ENCODE peak calls at places on chromosomes 5 and 9, in four cellular contexts. E is foreskin fibroblast, C is fibroblast of villous mesenchyme, I is AG10803. W is an unnamed sample.

GRCh38 chr5:110469486-110469885 is 257.0 kb downstream of the TMEM232 start:
- DNase-seq in E (no peak), C (no peak), I (no peak), W (no peak)

GRCh38 chr5:961002-961710 is 47.4 kb upstream of the NKD2 start:
- DNase-seq in E (no peak), C (no peak), I (no peak), W (no peak)

GRCh38 chr5:132059043-132059695 is 1.3 kb upstream of the IL3 start:
- DNase-seq in E (no peak), C (no peak), I (no peak), W (no peak)

GRCh38 chr9:111253742-111254437 is 76.1 kb downstream of the OR2K2 start:
- DNase-seq in E (no peak), C (no peak), I (no peak), W (no peak)

GRCh38 chr5:61019642-61020041 is 74.6 kb downstream of the NDUFAF2 start:
- DNase-seq in E (no peak), C (no peak), I (no peak), W (peak)

GRCh38 chr5:75601567-75601966 is 9.7 kb upstream of the ANKDD1B start:
- DNase-seq in E (no peak), C (no peak), I (no peak), W (no peak)

GRCh38 chr9:71876829-71877228 is 34.2 kb downstream of the ABHD17B start:
- DNase-seq in E (no peak), C (no peak), I (no peak), W (no peak)

GRCh38 chr9:92191801-92192200 is 76.6 kb upstream of the SPTLC1 start:
- DNase-seq in E (peak), C (peak), I (peak), W (peak)

GRCh38 chr9:76302947-76303550 is 91.2 kb downstream of the RFK start:
- DNase-seq in E (peak), C (peak), I (peak), W (peak)

GRCh38 chr5:10607023-10607665 is 43.3 kb downstream of the ANKRD33B start:
- DNase-seq in E (peak), C (no peak), I (no peak), W (peak)

GRCh38 chr5:124948754-124949275 is 202.4 kb upstream of the ZNF608 start:
- DNase-seq in E (no peak), C (no peak), I (no peak), W (no peak)

GRCh38 chr9:3880851-3881250 is 355.1 kb upstream of the RFX3 start:
- DNase-seq in E (peak), C (peak), I (peak), W (peak)

GRCh38 chr9:127523312-127523851 is 72.1 kb downstream of the LRSAM1 start:
- DNase-seq in E (peak), C (no peak), I (peak), W (peak)

GRCh38 chr5:1937590-1937989 is 54.9 kb upstream of the IRX4 start:
- DNase-seq in E (no peak), C (no peak), I (no peak), W (no peak)

GRCh38 chr9:136907011-136907914 is 20.9 kb downstream of the TRAF2 start:
- DNase-seq in E (no peak), C (no peak), I (no peak), W (no peak)

GRCh38 chr5:67301285-67301904 is 104.8 kb upstream of the CD180 start:
- DNase-seq in E (peak), C (peak), I (peak), W (peak)

GRCh38 chr5:129345213-129345925 is 114.7 kb upstream of the ADAMTS19 start:
- DNase-seq in E (no peak), C (no peak), I (no peak), W (no peak)

GRCh38 chr9:82495884-82496777 is 507.6 kb downstream of the SPATA31D1 start:
- DNase-seq in E (no peak), C (no peak), I (no peak), W (no peak)

GRCh38 chr5:133405275-133406034 is 206.9 kb downstream of the FSTL4 start:
- DNase-seq in E (no peak), C (no peak), I (no peak), W (no peak)

GRCh38 chr5:55303238-55303690 is 4.2 kb downstream of the DHX29 start:
- DNase-seq in E (peak), C (peak), I (peak), W (peak)

GRCh38 chr9:107485451-107486043 is 4.0 kb downstream of the KLF4 start:
- DNase-seq in E (peak), C (no peak), I (no peak), W (no peak)

GRCh38 chr9:130860458-130861316 is 25.6 kb downstream of the ABL1 start:
- DNase-seq in E (peak), C (peak), I (peak), W (peak)

DNA sequence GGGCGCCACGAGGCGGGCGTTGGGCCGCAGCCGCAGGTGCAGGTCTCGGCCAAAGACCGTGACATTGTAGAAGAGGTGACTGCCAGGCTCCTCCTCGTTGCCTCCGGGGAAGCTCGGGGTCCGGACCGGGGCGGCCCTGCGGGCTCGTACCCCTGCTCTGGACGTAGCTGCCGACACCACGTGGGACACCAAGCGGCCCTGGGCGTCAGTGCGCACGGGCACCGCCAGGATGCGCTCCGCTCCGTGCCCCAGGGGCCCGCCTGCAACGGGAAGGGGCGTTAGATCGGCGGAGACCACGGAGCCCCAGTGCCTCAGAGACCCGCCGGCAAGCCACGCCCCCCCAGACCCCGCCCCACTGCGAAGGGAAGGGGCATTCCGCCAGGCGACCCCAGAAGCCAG is 1.4 kb downstream of the ADAMTS2 start:
- DNase-seq in E (peak), C (peak), I (peak), W (peak)
- H3K4me3 ChIP-seq in E (peak), C (peak), I (peak), W (peak)

GRCh38 chr9:120868339-120868675 is 8.7 kb downstream of the PHF19 start:
- DNase-seq in E (no peak), C (peak), I (peak), W (peak)

GRCh38 chr9:120867676-120868338 is 9.2 kb downstream of the PHF19 start:
- DNase-seq in E (no peak), C (no peak), I (no peak), W (no peak)

GRCh38 chr9:120869360-120869687 is 7.7 kb downstream of the PHF19 start:
- DNase-seq in E (no peak), C (no peak), I (no peak), W (no peak)

GRCh38 chr9:120869726-120870125 is 7.3 kb downstream of the PHF19 start:
- DNase-seq in E (no peak), C (no peak), I (no peak), W (no peak)

GRCh38 chr9:120868676-120869359 is 8.2 kb downstream of the PHF19 start:
- DNase-seq in E (peak), C (peak), I (peak), W (peak)
- TF ChIP-seq CTCF in E (peak), C (peak), I (peak), W (peak)

DNA sequence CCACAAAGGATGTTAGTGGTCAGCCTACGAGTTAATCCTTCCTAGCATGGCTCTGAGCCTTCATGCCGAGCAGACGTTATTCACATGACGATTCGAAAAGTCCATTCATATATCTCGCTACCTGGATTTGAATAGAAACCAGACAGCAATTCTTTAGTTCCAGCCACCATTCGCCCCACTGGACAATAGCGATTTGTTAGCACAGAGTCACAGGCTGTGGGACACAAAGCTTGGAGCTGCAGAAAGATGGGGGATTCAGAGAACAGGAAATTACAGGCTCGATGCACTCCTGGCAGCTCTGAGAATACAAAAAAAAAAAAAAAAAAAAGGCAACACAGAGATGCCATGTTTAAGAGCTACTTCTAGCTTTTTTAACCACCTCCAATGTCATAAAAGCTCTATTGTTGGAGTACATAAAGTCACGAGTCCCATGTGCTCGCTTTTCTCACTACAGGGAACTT is 110.7 kb downstream of the NR6A1 start:
- DNase-seq in E (peak), C (peak), I (peak), W (peak)
- H3K4me3 ChIP-seq in E (peak), C (peak), I (peak), W (peak)

GRCh38 chr9:119318371-119318770 is 50.9 kb downstream of the BRINP1 start:
- DNase-seq in E (no peak), C (no peak), I (no peak), W (no peak)
- TF ChIP-seq CTCF in E (no peak), C (no peak), I (no peak), W (no peak)

GRCh38 chr9:133419005-133419404 is 1.2 kb upstream of the REXO4 start:
- DNase-seq in E (peak), C (no peak), I (no peak), W (no peak)
- H3K4me3 ChIP-seq in E (peak), C (no peak), I (no peak), W (no peak)

GRCh38 chr5:96961053-96961452 is 25.2 kb downstream of the LNPEP start:
- DNase-seq in E (no peak), C (peak), I (no peak), W (peak)
- TF ChIP-seq CTCF in E (no peak), C (no peak), I (no peak), W (no peak)

DNA sequence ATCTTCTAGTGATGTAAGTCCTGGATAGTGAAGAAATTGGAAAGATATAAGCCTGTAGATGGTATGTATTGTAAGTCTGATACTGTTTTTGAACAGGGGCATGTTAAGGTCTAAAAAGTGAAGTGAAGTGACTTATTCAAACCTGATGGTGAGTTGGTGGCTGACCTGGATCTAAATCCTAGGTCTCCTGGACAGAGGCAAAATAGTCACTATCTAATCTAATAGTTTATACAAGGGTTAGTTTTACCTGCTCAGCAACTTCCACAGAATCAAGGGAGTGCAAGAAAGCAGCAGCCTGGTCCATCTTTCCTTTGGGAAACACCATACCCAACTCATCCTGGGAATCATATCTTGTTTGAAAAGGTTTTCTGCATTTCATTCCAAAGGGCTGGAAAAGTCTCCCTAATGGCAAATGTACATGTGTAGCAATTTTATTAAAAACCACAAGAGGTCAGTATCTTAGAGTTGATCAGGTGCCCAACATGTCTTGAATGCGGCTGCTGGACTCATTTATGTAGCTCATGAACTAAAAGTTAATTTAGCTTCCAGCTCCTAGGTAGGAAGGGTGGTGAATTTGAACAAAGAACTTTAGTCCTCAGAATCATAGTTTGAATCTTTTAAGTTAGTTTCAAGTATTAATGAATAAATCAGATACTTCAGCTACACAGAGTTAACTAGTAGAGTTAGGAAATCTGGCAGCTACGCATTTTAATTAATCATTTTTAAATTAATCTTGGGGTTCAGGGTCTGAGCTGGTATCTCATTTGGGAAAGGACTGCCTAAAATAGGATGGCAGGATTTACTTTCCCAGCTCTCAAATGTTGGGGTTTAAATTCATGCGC is 26.0 kb downstream of the SKP2 start:
- DNase-seq in E (peak), C (peak), I (peak), W (peak)
- H3K4me3 ChIP-seq in E (no peak), C (no peak), I (no peak), W (no peak)